ENCODE peak calls at places on chromosomes 7 and 10, in seven cellular contexts. One of them, this sample, is unnamed.

GRCh38 chr10:86447422-86447821 is 74.2 kb downstream of the WAPL start:
- DNase-seq in WERI-Rb-1: no peak
- DNase-seq in thoracic aorta: no peak
- DNase-seq in pancreas: no peak
- DNase-seq in mammary epithelial cell: no peak
- DNase-seq in hepatocyte: no peak
- DNase-seq in Panc1: no peak
- DNase-seq in this sample: no peak

GRCh38 chr7:96887426-96887825 is 117.9 kb upstream of the DLX6 start:
- DNase-seq in hepatocyte: no peak
- DNase-seq in WERI-Rb-1: no peak
- DNase-seq in thoracic aorta: no peak
- DNase-seq in mammary epithelial cell: peak; percentile 59
- DNase-seq in Panc1: no peak
- DNase-seq in pancreas: no peak
- DNase-seq in this sample: no peak

GRCh38 chr7:2729043-2729892 is 41.3 kb downstream of the AMZ1 start:
- DNase-seq in Panc1: no peak
- DNase-seq in hepatocyte: no peak
- DNase-seq in pancreas: no peak
- DNase-seq in WERI-Rb-1: peak; percentile 4
- DNase-seq in thoracic aorta: no peak
- DNase-seq in mammary epithelial cell: no peak
- DNase-seq in this sample: no peak

GRCh38 chr7:144730224-144730623 is 105.6 kb downstream of the TPK1 start:
- DNase-seq in mammary epithelial cell: no peak
- DNase-seq in WERI-Rb-1: no peak
- DNase-seq in pancreas: no peak
- DNase-seq in hepatocyte: no peak
- DNase-seq in thoracic aorta: no peak
- DNase-seq in Panc1: no peak
- DNase-seq in this sample: no peak

GRCh38 chr10:7622969-7623368 is 43.8 kb downstream of the ITIH5 start:
- DNase-seq in mammary epithelial cell: no peak
- DNase-seq in WERI-Rb-1: no peak
- DNase-seq in pancreas: no peak
- DNase-seq in hepatocyte: peak; percentile 19
- DNase-seq in Panc1: no peak
- DNase-seq in thoracic aorta: no peak
- DNase-seq in this sample: no peak

GRCh38 chr10:14386202-14386593 is 55.5 kb upstream of the FRMD4A start:
- DNase-seq in WERI-Rb-1: no peak
- DNase-seq in mammary epithelial cell: peak; percentile 93
- DNase-seq in Panc1: no peak
- DNase-seq in hepatocyte: no peak
- DNase-seq in thoracic aorta: no peak
- DNase-seq in pancreas: no peak
- DNase-seq in this sample: no peak

GRCh38 chr10:132580617-132581016 is 43.0 kb downstream of the INPP5A start:
- DNase-seq in WERI-Rb-1: no peak
- DNase-seq in thoracic aorta: no peak
- DNase-seq in hepatocyte: no peak
- DNase-seq in pancreas: no peak
- DNase-seq in mammary epithelial cell: no peak
- DNase-seq in Panc1: no peak
- DNase-seq in this sample: no peak

GRCh38 chr7:106279425-106280182 is 5.2 kb downstream of the NAMPT start:
- DNase-seq in WERI-Rb-1: peak; percentile 49
- DNase-seq in thoracic aorta: no peak
- DNase-seq in mammary epithelial cell: no peak
- DNase-seq in pancreas: no peak
- DNase-seq in Panc1: no peak
- DNase-seq in hepatocyte: no peak
- DNase-seq in this sample: no peak

GRCh38 chr7:35714862-35715261 is 19.9 kb upstream of the HERPUD2 start:
- DNase-seq in WERI-Rb-1: no peak
- DNase-seq in thoracic aorta: no peak
- DNase-seq in mammary epithelial cell: no peak
- DNase-seq in hepatocyte: no peak
- DNase-seq in Panc1: no peak
- DNase-seq in pancreas: no peak
- DNase-seq in this sample: peak; percentile 67

GRCh38 chr10:65213170-65213569 is 1692.0 kb downstream of the REEP3 start:
- DNase-seq in Panc1: no peak
- DNase-seq in mammary epithelial cell: no peak
- DNase-seq in thoracic aorta: no peak
- DNase-seq in WERI-Rb-1: no peak
- DNase-seq in hepatocyte: no peak
- DNase-seq in pancreas: no peak
- DNase-seq in this sample: no peak

GRCh38 chr7:37113661-37114355 is 334.9 kb downstream of the ELMO1 start:
- DNase-seq in WERI-Rb-1: no peak
- DNase-seq in thoracic aorta: no peak
- DNase-seq in Panc1: no peak
- DNase-seq in mammary epithelial cell: peak; percentile 75
- DNase-seq in hepatocyte: no peak
- DNase-seq in pancreas: no peak
- DNase-seq in this sample: no peak

GRCh38 chr10:118340486-118340885 is 1.6 kb downstream of the FAM204A start:
- DNase-seq in mammary epithelial cell: no peak
- DNase-seq in hepatocyte: no peak
- DNase-seq in thoracic aorta: no peak
- DNase-seq in pancreas: no peak
- DNase-seq in WERI-Rb-1: no peak
- DNase-seq in Panc1: no peak
- DNase-seq in this sample: no peak

GRCh38 chr10:104577171-104577570 is 63.9 kb upstream of the SORCS3 start:
- DNase-seq in pancreas: no peak
- DNase-seq in thoracic aorta: no peak
- DNase-seq in WERI-Rb-1: no peak
- DNase-seq in hepatocyte: no peak
- DNase-seq in Panc1: no peak
- DNase-seq in mammary epithelial cell: no peak
- DNase-seq in this sample: no peak

GRCh38 chr7:22302193-22302592 is 54.8 kb downstream of the RAPGEF5 start:
- DNase-seq in thoracic aorta: no peak
- DNase-seq in pancreas: no peak
- DNase-seq in mammary epithelial cell: no peak
- DNase-seq in Panc1: no peak
- DNase-seq in hepatocyte: no peak
- DNase-seq in WERI-Rb-1: no peak
- DNase-seq in this sample: no peak

GRCh38 chr10:102420810-102421644 is at the start of gene FBXL15:
- DNase-seq in pancreas: peak; percentile 99
- DNase-seq in mammary epithelial cell: peak; percentile 96
- DNase-seq in Panc1: peak; percentile 93
- DNase-seq in WERI-Rb-1: peak; percentile 96
- DNase-seq in hepatocyte: peak; percentile 99
- DNase-seq in thoracic aorta: peak; percentile 96
- DNase-seq in this sample: peak; percentile 94

GRCh38 chr7:155371884-155372781 is 74.5 kb downstream of the INSIG1 start:
- DNase-seq in WERI-Rb-1: no peak
- DNase-seq in Panc1: no peak
- DNase-seq in mammary epithelial cell: peak; percentile 18
- DNase-seq in hepatocyte: peak; percentile 51
- DNase-seq in pancreas: no peak
- DNase-seq in thoracic aorta: no peak
- DNase-seq in this sample: peak; percentile 19

GRCh38 chr7:76260171-76260703 is 42.2 kb upstream of the HSPB1 start:
- DNase-seq in Panc1: no peak
- DNase-seq in hepatocyte: peak; percentile 62
- DNase-seq in WERI-Rb-1: peak; percentile 61
- DNase-seq in thoracic aorta: no peak
- DNase-seq in mammary epithelial cell: no peak
- DNase-seq in pancreas: no peak
- DNase-seq in this sample: no peak

GRCh38 chr7:123588376-123588775 is 13.2 kb upstream of the ASB15 start:
- DNase-seq in pancreas: no peak
- DNase-seq in Panc1: no peak
- DNase-seq in mammary epithelial cell: no peak
- DNase-seq in WERI-Rb-1: no peak
- DNase-seq in hepatocyte: no peak
- DNase-seq in thoracic aorta: no peak
- DNase-seq in this sample: no peak

GRCh38 chr10:70255329-70256299 is 22.4 kb upstream of the PPA1 start:
- DNase-seq in mammary epithelial cell: peak; percentile 97
- DNase-seq in Panc1: no peak
- DNase-seq in pancreas: no peak
- DNase-seq in WERI-Rb-1: no peak
- DNase-seq in thoracic aorta: no peak
- DNase-seq in hepatocyte: no peak
- DNase-seq in this sample: no peak

GRCh38 chr10:22805304-22805703 is 90.9 kb upstream of the PIP4K2A start:
- DNase-seq in thoracic aorta: no peak
- DNase-seq in Panc1: peak; percentile 13
- DNase-seq in WERI-Rb-1: no peak
- DNase-seq in hepatocyte: peak; percentile 57
- DNase-seq in mammary epithelial cell: no peak
- DNase-seq in pancreas: no peak
- DNase-seq in this sample: peak; percentile 63
- TF ChIP-seq CTCF in thoracic aorta: peak; percentile 12
- TF ChIP-seq CTCF in Panc1: no peak
- TF ChIP-seq CTCF in WERI-Rb-1: no peak
- TF ChIP-seq CTCF in hepatocyte: peak; percentile 6
- TF ChIP-seq CTCF in mammary epithelial cell: no peak
- TF ChIP-seq CTCF in pancreas: no peak
- TF ChIP-seq CTCF in this sample: no peak

DNA sequence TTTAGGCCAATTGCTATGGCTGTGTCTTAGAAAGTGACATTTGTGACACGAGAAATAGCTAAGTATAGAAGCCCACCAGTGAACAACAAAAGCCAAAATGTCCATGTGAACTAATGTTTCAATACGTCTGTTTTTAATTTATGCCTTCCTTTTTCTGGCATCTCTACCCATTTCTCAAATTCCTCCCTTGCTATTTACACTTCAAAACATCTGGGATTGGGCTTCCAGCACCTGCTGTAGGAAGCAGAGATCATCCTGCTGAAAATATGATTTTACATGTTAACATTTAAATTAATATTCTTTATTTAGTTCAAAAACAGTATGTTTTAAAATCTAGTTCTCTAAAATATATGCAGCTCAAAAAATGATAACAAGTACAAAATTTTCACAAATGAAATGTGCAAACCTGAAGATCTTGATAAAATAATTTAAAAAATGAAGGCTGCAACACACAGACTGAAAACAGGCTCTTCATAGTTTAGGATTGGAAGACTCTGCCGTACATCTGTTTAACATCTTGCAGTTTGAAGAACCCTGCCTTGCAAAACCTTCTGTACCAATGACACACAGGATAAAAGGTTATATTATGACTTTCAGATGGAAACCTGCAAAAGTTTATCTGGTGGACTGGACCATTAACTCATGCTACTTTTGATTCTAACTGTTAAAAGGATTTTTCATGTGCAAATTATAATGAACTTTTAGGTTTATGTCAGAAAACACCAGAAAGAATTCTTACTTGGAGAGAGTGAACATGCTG is 408.4 kb downstream of the SUGCT start:
- DNase-seq in Panc1: no peak
- DNase-seq in hepatocyte: no peak
- DNase-seq in WERI-Rb-1: no peak
- DNase-seq in mammary epithelial cell: no peak
- DNase-seq in pancreas: no peak
- DNase-seq in thoracic aorta: no peak
- DNase-seq in this sample: no peak
- H3K27ac ChIP-seq in Panc1: no peak overlapping the region
- H3K27ac ChIP-seq in hepatocyte: peak overlapping the region; percentile 9
- H3K27ac ChIP-seq in WERI-Rb-1: no peak overlapping the region
- H3K27ac ChIP-seq in mammary epithelial cell: no peak overlapping the region
- H3K27ac ChIP-seq in pancreas: no peak overlapping the region
- H3K27ac ChIP-seq in thoracic aorta: no peak overlapping the region
- H3K27ac ChIP-seq in this sample: no peak overlapping the region

GRCh38 chr10:32961892-32962369 is 3.9 kb upstream of the ITGB1 start:
- DNase-seq in Panc1: no peak
- DNase-seq in hepatocyte: peak; percentile 38
- DNase-seq in WERI-Rb-1: no peak
- DNase-seq in pancreas: no peak
- DNase-seq in mammary epithelial cell: peak; percentile 87
- DNase-seq in thoracic aorta: peak; percentile 14
- DNase-seq in this sample: no peak

GRCh38 chr10:32964261-32964660 is 6.2 kb upstream of the ITGB1 start:
- DNase-seq in pancreas: no peak
- DNase-seq in WERI-Rb-1: no peak
- DNase-seq in Panc1: no peak
- DNase-seq in mammary epithelial cell: no peak
- DNase-seq in hepatocyte: no peak
- DNase-seq in thoracic aorta: no peak
- DNase-seq in this sample: no peak

GRCh38 chr10:32961343-32961891 is 3.4 kb upstream of the ITGB1 start:
- DNase-seq in Panc1: no peak
- DNase-seq in thoracic aorta: no peak
- DNase-seq in hepatocyte: no peak
- DNase-seq in WERI-Rb-1: no peak
- DNase-seq in pancreas: no peak
- DNase-seq in mammary epithelial cell: no peak
- DNase-seq in this sample: no peak

GRCh38 chr10:32963102-32963501 is 5.1 kb upstream of the ITGB1 start:
- DNase-seq in Panc1: no peak
- DNase-seq in thoracic aorta: no peak
- DNase-seq in hepatocyte: no peak
- DNase-seq in WERI-Rb-1: no peak
- DNase-seq in pancreas: no peak
- DNase-seq in mammary epithelial cell: peak; percentile 60
- DNase-seq in this sample: no peak

DNA sequence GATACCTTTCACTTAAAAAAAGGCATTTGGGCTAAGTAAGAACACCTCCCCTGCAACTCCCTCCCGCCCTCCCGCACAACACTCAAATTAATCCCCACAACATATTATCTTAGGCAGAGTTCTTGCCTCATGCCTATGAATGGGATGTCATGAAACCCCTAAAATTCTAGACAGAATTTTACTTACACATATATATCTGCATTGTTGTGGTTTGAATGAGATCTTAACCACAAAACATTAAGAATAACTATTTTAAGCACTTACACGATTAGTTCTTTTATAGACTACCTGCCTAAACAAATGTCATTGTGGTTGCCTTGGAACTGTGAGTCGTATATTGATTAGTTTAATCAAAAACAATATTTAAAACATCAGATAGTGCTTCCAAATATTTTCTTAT is 4.5 kb upstream of the ITGB1 start:
- DNase-seq in Panc1: no peak
- DNase-seq in mammary epithelial cell: no peak
- DNase-seq in thoracic aorta: no peak
- DNase-seq in WERI-Rb-1: no peak
- DNase-seq in pancreas: no peak
- DNase-seq in hepatocyte: no peak
- DNase-seq in this sample: no peak
- H3K4me3 ChIP-seq in Panc1: no peak overlapping the region
- H3K4me3 ChIP-seq in mammary epithelial cell: no peak overlapping the region
- H3K4me3 ChIP-seq in thoracic aorta: peak overlapping the region; percentile 46
- H3K4me3 ChIP-seq in WERI-Rb-1: no peak overlapping the region
- H3K4me3 ChIP-seq in pancreas: no peak overlapping the region
- H3K4me3 ChIP-seq in hepatocyte: no peak overlapping the region
- H3K4me3 ChIP-seq in this sample: no peak overlapping the region

GRCh38 chr7:135147899-135148721 is at the start of gene TMEM140:
- DNase-seq in Panc1: peak; percentile 84
- DNase-seq in mammary epithelial cell: peak; percentile 22
- DNase-seq in pancreas: peak; percentile 39
- DNase-seq in WERI-Rb-1: no peak
- DNase-seq in thoracic aorta: no peak
- DNase-seq in hepatocyte: peak; percentile 76
- DNase-seq in this sample: no peak
- TF ChIP-seq CTCF in Panc1: no peak
- TF ChIP-seq CTCF in mammary epithelial cell: no peak
- TF ChIP-seq CTCF in pancreas: no peak
- TF ChIP-seq CTCF in WERI-Rb-1: no peak
- TF ChIP-seq CTCF in thoracic aorta: no peak
- TF ChIP-seq CTCF in hepatocyte: no peak
- TF ChIP-seq CTCF in this sample: peak; percentile 16